ENCODE peak calls at places on chromosomes 2 and 18, in six cellular contexts. I is colonic mucosa, W is upper lobe of right lung, O is sigmoid colon, S is BJ, Y is GM12865. Q is an unnamed sample.

GRCh38 chr2:28544405-28544914 is 48.6 kb downstream of the PLB1 start:
- DNase-seq in O (peak; percentile 20), W (no peak), I (peak; percentile 71), S (no peak), Y (no peak), Q (peak; percentile 86)

GRCh38 chr18:48011926-48012469 is 81.5 kb upstream of the SMAD2 start:
- DNase-seq in O (no peak), I (no peak), S (no peak), W (no peak), Y (no peak), Q (no peak)

GRCh38 chr18:80169607-80170006 is 60.5 kb downstream of the ADNP2 start:
- DNase-seq in O (no peak), I (no peak), S (no peak), Y (no peak), W (peak; percentile 45), Q (no peak)

GRCh38 chr18:34329840-34330239 is 105.1 kb upstream of the NOL4 start:
- DNase-seq in S (no peak), Y (no peak), O (no peak), I (no peak), W (no peak), Q (no peak)

GRCh38 chr18:31661965-31662364 is 22.4 kb downstream of the B4GALT6 start:
- DNase-seq in I (no peak), S (peak; percentile 46), O (no peak), W (no peak), Y (no peak), Q (no peak)

GRCh38 chr2:97713296-97714083 is at the start of gene ZAP70:
- DNase-seq in W (peak; percentile 63), I (no peak), S (no peak), Y (peak; percentile 32), O (peak; percentile 56), Q (peak; percentile 50)

GRCh38 chr2:28172114-28172898 is 220.4 kb upstream of the FOSL2 start:
- DNase-seq in O (no peak), W (no peak), Y (no peak), I (peak; percentile 67), S (no peak), Q (no peak)

GRCh38 chr2:123953848-123954247 is 71.2 kb upstream of the CNTNAP5 start:
- DNase-seq in Y (no peak), I (no peak), S (no peak), O (no peak), W (no peak), Q (no peak)

GRCh38 chr2:241609859-241610793 is 26.8 kb downstream of the THAP4 start:
- DNase-seq in I (peak; percentile 91), W (peak; percentile 96), O (peak; percentile 93), Y (peak; percentile 94), S (peak; percentile 21), Q (peak; percentile 84)
- TF ChIP-seq CTCF in I (peak; percentile 56), W (peak; percentile 61), O (no peak), Y (peak; percentile 75), S (peak; percentile 50), Q (peak; percentile 69)

GRCh38 chr2:75068546-75068945 is 110.1 kb downstream of the POLE4 start:
- DNase-seq in Y (peak; percentile 35), O (no peak), S (no peak), W (no peak), I (no peak), Q (no peak)
- TF ChIP-seq CTCF in Y (peak; percentile 8), O (no peak), S (no peak), W (no peak), I (no peak), Q (no peak)

GRCh38 chr2:220154243-220154642 is 526.8 kb downstream of the SLC4A3 start:
- DNase-seq in Y (no peak), W (no peak), O (no peak), S (no peak), I (no peak), Q (no peak)
- TF ChIP-seq CTCF in Y (no peak), W (no peak), O (no peak), S (peak; percentile 17), I (no peak), Q (no peak)

GRCh38 chr18:10314111-10314510 is 140.3 kb upstream of the APCDD1 start:
- DNase-seq in O (no peak), W (no peak), Y (no peak), S (no peak), I (no peak), Q (no peak)
- TF ChIP-seq CTCF in O (no peak), W (no peak), Y (no peak), S (no peak), I (no peak), Q (no peak)

DNA sequence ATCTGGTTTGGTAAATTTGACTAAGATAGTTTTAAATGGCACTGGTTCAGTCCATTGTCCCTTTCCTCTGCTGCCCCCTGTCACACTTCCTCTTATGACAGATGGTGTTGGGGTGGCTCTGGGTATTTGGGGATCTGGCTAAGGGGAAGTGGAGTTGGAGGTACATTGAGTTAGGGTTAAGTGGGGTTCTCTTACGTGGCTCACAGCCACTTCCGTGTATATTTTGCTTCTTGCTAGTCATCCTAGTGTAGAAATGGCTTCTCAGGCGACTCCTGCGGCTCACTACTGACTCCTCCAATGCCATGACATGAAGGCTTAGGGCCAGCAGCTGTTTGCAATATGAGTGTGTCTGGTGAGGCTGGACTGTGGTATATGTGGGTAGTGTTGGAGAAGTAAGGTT is 187.0 kb downstream of the HAUS1 start:
- DNase-seq in Y (peak; percentile 32), O (no peak), S (no peak), I (no peak), W (peak; percentile 16), Q (peak; percentile 19)
- TF ChIP-seq CTCF in Y (peak; percentile 2), O (no peak), S (no peak), I (no peak), W (no peak), Q (no peak)

Q was measured in Peyer's patch.